ENCODE peak calls at places on chromosomes 6 and 20, in four cellular contexts. M is NCI-H1417 treated with DMSO at 0.1 percent for 48 hours; H is lung; Y is activated CD4-positive, CD25-positive, alpha-beta regulatory T cell. F is an unnamed sample.

GRCh38 chr6:131231103-131231502 is 95.8 kb downstream of the AKAP7 start:
- DNase-seq in Y (no peak), M (no peak), H (no peak), F (no peak)

GRCh38 chr6:129748901-129749748 is 39.1 kb upstream of the ARHGAP18 start:
- DNase-seq in Y (no peak), H (no peak), M (no peak), F (no peak)

GRCh38 chr20:33796263-33796906 is 14.8 kb upstream of the CHMP4B start:
- DNase-seq in H (peak), M (peak), Y (no peak), F (no peak)

GRCh38 chr6:47031656-47032055 is 10.5 kb downstream of the ADGRF1 start:
- DNase-seq in Y (no peak), H (no peak), M (no peak), F (no peak)

GRCh38 chr6:78808356-78808891 is 58.9 kb upstream of the IRAK1BP1 start:
- DNase-seq in M (no peak), H (no peak), Y (no peak), F (no peak)

GRCh38 chr6:79427721-79428120 is 109.5 kb downstream of the LCA5 start:
- DNase-seq in M (no peak), Y (no peak), H (no peak), F (no peak)

GRCh38 chr6:45946352-45946751 is 69.3 kb downstream of the CLIC5 start:
- DNase-seq in Y (no peak), M (no peak), H (no peak), F (no peak)

GRCh38 chr6:74931567-74931966 is 274.3 kb downstream of the COL12A1 start:
- DNase-seq in Y (no peak), H (no peak), M (no peak), F (no peak)

GRCh38 chr6:11810039-11810541 is 31.5 kb upstream of the ADTRP start:
- DNase-seq in M (no peak), H (peak), Y (no peak), F (no peak)